ENCODE peak calls at places on chromosomes 6 and 20, in four cellular contexts. G, Y, L and N are unnamed samples.

GRCh38 chr20:34534391-34535165 is 18.4 kb downstream of the DYNLRB1 start:
- DNase-seq in G (no peak), Y (no peak), L (no peak), N (no peak)

GRCh38 chr6:98576811-98577210 is 257.6 kb upstream of the POU3F2 start:
- DNase-seq in G (peak), Y (no peak), L (no peak), N (no peak)

GRCh38 chr20:53480913-53481312 is 112.7 kb downstream of the ZNF217 start:
- DNase-seq in Y (no peak), L (no peak), G (no peak), N (no peak)

GRCh38 chr6:23477576-23477975 is 648.4 kb upstream of the NRSN1 start:
- DNase-seq in L (no peak), Y (no peak), G (no peak), N (no peak)

GRCh38 chr6:159249150-159249549 is 80.0 kb downstream of the FNDC1 start:
- DNase-seq in G (peak), L (no peak), Y (no peak), N (no peak)

GRCh38 chr20:35698298-35699126 is 640 bp downstream of the NFS1 start:
- DNase-seq in Y (no peak), G (peak), L (no peak), N (peak)

GRCh38 chr20:21397341-21398108 is at the start of gene NKX2-4:
- DNase-seq in L (no peak), Y (no peak), G (peak), N (no peak)

GRCh38 chr6:137904822-137905617 is 38.0 kb downstream of the TNFAIP3 start:
- DNase-seq in Y (peak), L (no peak), G (peak), N (no peak)

GRCh38 chr6:92617726-92618125 is 801.6 kb downstream of the EPHA7 start:
- DNase-seq in G (no peak), L (no peak), Y (no peak), N (no peak)

GRCh38 chr6:43724914-43725642 is 37.5 kb upstream of the MRPS18A start:
- DNase-seq in L (peak), Y (peak), G (peak), N (no peak)

GRCh38 chr6:32167154-32167760 is 2.9 kb downstream of the EGFL8 start:
- DNase-seq in G (no peak), L (no peak), Y (peak), N (no peak)

GRCh38 chr6:36232172-36232571 is 35.6 kb downstream of the BRPF3 start:
- DNase-seq in G (no peak), L (no peak), Y (no peak), N (no peak)

GRCh38 chr6:169843110-169843509 is 91.7 kb downstream of the ERMARD start:
- DNase-seq in G (no peak), Y (no peak), L (no peak), N (no peak)

GRCh38 chr20:3247638-3248037 is 8.6 kb upstream of the SLC4A11 start:
- DNase-seq in Y (no peak), G (no peak), L (no peak), N (no peak)

GRCh38 chr20:10312111-10312510 is 93.5 kb downstream of the SNAP25 start:
- DNase-seq in L (no peak), Y (no peak), G (peak), N (no peak)

GRCh38 chr20:5504061-5504739 is 187.4 kb upstream of the PROKR2 start:
- DNase-seq in G (peak), L (peak), Y (peak), N (no peak)

GRCh38 chr6:111748247-111748647 is 125.0 kb downstream of the FYN start:
- DNase-seq in Y (no peak), G (no peak), L (no peak), N (no peak)

GRCh38 chr6:20205722-20206154 is 6.5 kb downstream of the MBOAT1 start:
- DNase-seq in Y (no peak), G (no peak), L (no peak), N (no peak)

GRCh38 chr6:167113935-167114910 is 8.7 kb upstream of the CCR6 start:
- DNase-seq in L (no peak), G (no peak), Y (no peak), N (no peak)

GRCh38 chr20:17617212-17617867 is 47.5 kb downstream of the DSTN start:
- DNase-seq in Y (peak), L (peak), G (no peak), N (peak)

GRCh38 chr6:30490031-30490876 is 945 bp downstream of the HLA-E start:
- DNase-seq in G (peak), Y (peak), L (peak), N (no peak)

GRCh38 chr6:14211596-14211961 is 94.0 kb downstream of the CD83 start:
- DNase-seq in G (peak), Y (peak), L (peak), N (no peak)

GRCh38 chr20:18837710-18838109 is 24.1 kb downstream of the SCP2D1 start:
- DNase-seq in G (no peak), Y (no peak), L (peak), N (no peak)

GRCh38 chr20:11430652-11431051 is 487.0 kb upstream of the BTBD3 start:
- DNase-seq in G (no peak), Y (no peak), L (no peak), N (no peak)

GRCh38 chr20:37347891-37348642 is 2.1 kb downstream of the SRC start:
- DNase-seq in L (no peak), Y (peak), G (no peak), N (no peak)

GRCh38 chr20:37349517-37350491 is 3.9 kb downstream of the SRC start:
- DNase-seq in Y (peak), G (peak), L (peak), N (no peak)

GRCh38 chr20:37350655-37351574 is 5.0 kb downstream of the SRC start:
- DNase-seq in Y (peak), G (peak), L (no peak), N (no peak)

GRCh38 chr20:37347347-37347823 is 1.4 kb downstream of the SRC start:
- DNase-seq in Y (no peak), G (no peak), L (no peak), N (no peak)

GRCh38 chr20:37348643-37349516 is 2.9 kb downstream of the SRC start:
- DNase-seq in G (no peak), L (no peak), Y (peak), N (no peak)
- H3K27ac ChIP-seq in G (no peak), L (no peak), Y (peak), N (peak)

GRCh38 chr6:33578164-33578563 is 1.9 kb downstream of the BAK1 start:
- DNase-seq in Y (no peak), G (no peak), L (no peak), N (no peak)
- H3K27ac ChIP-seq in Y (no peak), G (peak), L (no peak), N (no peak)

GRCh38 chr20:63857751-63858392 is 3.4 kb upstream of the ABHD16B start:
- DNase-seq in G (no peak), L (no peak), Y (peak), N (no peak)

GRCh38 chr20:63854069-63854765 is 7.1 kb upstream of the ABHD16B start:
- DNase-seq in G (peak), Y (peak), L (no peak), N (no peak)

GRCh38 chr20:63856111-63856511 is 5.2 kb upstream of the ABHD16B start:
- DNase-seq in G (no peak), Y (no peak), L (no peak), N (no peak)

GRCh38 chr20:63855363-63856110 is 5.8 kb upstream of the ABHD16B start:
- DNase-seq in L (no peak), G (no peak), Y (no peak), N (no peak)

GRCh38 chr20:63854766-63855362 is 6.4 kb upstream of the ABHD16B start:
- DNase-seq in L (no peak), Y (peak), G (no peak), N (no peak)
- H3K27ac ChIP-seq in L (peak), Y (peak), G (no peak), N (peak)

GRCh38 chr20:50368386-50368785 is 141.8 kb upstream of the PTPN1 start:
- DNase-seq in G (no peak), L (no peak), Y (no peak), N (no peak)

GRCh38 chr20:50368813-50369224 is 141.4 kb upstream of the PTPN1 start:
- DNase-seq in Y (no peak), G (peak), L (no peak), N (no peak)

GRCh38 chr20:50367739-50368375 is 142.3 kb upstream of the PTPN1 start:
- DNase-seq in G (no peak), L (no peak), Y (no peak), N (no peak)

GRCh38 chr20:50366270-50367103 is 143.7 kb upstream of the PTPN1 start:
- DNase-seq in L (peak), Y (peak), G (peak), N (peak)

DNA sequence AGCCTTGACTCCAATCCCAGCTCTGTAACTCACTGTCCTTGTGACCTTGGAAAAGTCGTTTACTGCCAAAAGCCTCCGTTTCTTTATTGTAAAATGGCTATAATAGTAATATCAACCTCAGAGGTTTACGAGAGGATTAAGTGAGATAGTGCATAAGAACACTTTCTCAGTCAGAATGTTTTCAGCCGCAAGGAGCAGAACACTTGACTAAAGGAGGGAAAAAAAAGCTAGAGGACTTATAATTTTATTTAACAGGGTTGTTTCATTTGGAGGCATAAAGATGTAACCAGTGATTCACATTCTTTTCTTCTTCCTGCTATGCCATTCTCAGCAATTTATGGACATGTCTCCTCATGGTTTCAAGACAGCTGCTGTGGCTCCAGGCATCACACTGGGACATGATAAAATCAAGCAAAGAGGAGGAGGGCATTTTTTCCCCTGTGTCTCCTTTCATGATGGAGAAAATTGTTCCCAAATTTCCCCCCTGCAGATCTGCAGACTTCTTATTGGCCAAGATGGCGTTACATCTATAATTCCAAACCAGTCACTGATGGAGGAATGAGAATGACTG is 143.0 kb upstream of the PTPN1 start:
- DNase-seq in L (no peak), G (no peak), Y (no peak), N (no peak)
- H3K27ac ChIP-seq in L (no peak), G (no peak), Y (no peak), N (peak)

GRCh38 chr6:154230390-154230789 is 126.2 kb downstream of the IPCEF1 start:
- DNase-seq in Y (no peak), G (no peak), L (no peak), N (no peak)
- H3K27ac ChIP-seq in Y (no peak), G (no peak), L (no peak), N (no peak)

DNA sequence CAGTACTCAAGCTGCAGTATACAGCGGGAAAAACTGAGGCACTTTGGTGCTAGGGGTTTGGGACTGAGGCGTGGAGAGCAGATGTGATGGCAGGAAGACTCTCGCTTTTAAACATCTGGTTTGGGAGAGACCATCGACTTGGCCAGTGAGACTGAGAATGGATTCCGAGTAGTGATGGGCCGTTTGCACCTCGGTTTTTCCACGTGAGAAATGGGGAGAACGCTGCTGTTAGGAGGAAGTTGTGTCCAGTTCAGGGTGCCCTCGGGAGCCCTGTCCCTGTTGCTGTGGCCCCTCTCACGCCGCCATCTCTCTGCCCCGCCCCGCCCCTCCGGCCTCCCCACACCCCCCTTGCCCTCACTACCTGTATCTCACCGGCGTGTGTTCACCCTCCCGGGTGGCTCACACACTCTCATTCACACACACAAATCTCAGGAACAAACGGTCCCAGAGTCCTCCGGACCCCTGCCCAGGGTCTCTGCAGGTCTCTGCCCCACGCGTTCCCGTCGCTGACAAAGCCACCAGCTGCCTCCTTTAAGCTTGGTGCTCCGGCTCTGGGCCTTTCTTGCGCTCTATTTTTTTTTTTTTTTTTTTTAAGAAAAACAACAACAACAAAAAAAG is 2.7 kb downstream of the SOX12 start:
- DNase-seq in G (no peak), L (no peak), Y (no peak), N (no peak)
- H3K27ac ChIP-seq in G (peak), L (peak), Y (peak), N (peak)

GRCh38 chr6:154453329-154453728 is 57.2 kb downstream of the CNKSR3 start:
- DNase-seq in G (no peak), Y (no peak), L (no peak), N (no peak)
- H3K27ac ChIP-seq in G (no peak), Y (no peak), L (no peak), N (no peak)